ENCODE peak calls at places on chromosomes 3 and 15, in six cellular contexts. N, C, E, Q, K and W are unnamed samples.

GRCh38 chr3:35900079-35900478 is 260.8 kb downstream of the ARPP21 start:
- DNase-seq in N (no peak), C (no peak), E (no peak), Q (no peak), K (no peak), W (no peak)

GRCh38 chr3:64143399-64144130 is 81.7 kb downstream of the PRICKLE2 start:
- DNase-seq in N (peak), C (no peak), E (no peak), Q (no peak), K (no peak), W (no peak)

GRCh38 chr15:68364028-68364659 is 67.8 kb downstream of the ITGA11 start:
- DNase-seq in N (no peak), C (peak), E (no peak), Q (no peak), K (no peak), W (no peak)

GRCh38 chr3:99171815-99172214 is 270.3 kb upstream of the DCBLD2 start:
- DNase-seq in N (no peak), C (no peak), E (no peak), Q (no peak), K (no peak), W (no peak)

GRCh38 chr15:65212097-65212496 is 824 bp upstream of the CILP start:
- DNase-seq in N (no peak), C (no peak), E (peak), Q (no peak), K (no peak), W (no peak)

GRCh38 chr3:159764211-159765024 is 224.2 kb upstream of the IL12A start:
- DNase-seq in N (no peak), C (peak), E (peak), Q (peak), K (peak), W (peak)

GRCh38 chr15:27825023-27825422 is 274.1 kb downstream of the OCA2 start:
- DNase-seq in N (no peak), C (no peak), E (no peak), Q (no peak), K (no peak), W (no peak)

GRCh38 chr15:57861039-57861638 is 154.6 kb downstream of the POLR2M start:
- DNase-seq in N (no peak), C (peak), E (peak), Q (no peak), K (no peak), W (peak)

GRCh38 chr3:117671707-117672318 is 962.2 kb downstream of the TUSC7 start:
- DNase-seq in N (no peak), C (no peak), E (no peak), Q (no peak), K (no peak), W (no peak)
- TF ChIP-seq CTCF in N (no peak), C (no peak), E (no peak), Q (no peak), K (no peak), W (no peak)

GRCh38 chr3:189563841-189564563 is 67.2 kb upstream of the TP63 start:
- DNase-seq in N (peak), C (no peak), E (peak), Q (no peak), K (no peak), W (no peak)
- TF ChIP-seq CTCF in N (no peak), C (no peak), E (peak), Q (peak), K (no peak), W (no peak)

GRCh38 chr3:194985031-194985578 is 285.9 kb downstream of the XXYLT1 start:
- DNase-seq in N (no peak), C (peak), E (no peak), Q (peak), K (no peak), W (peak)
- TF ChIP-seq CTCF in N (peak), C (peak), E (no peak), Q (no peak), K (peak), W (peak)

GRCh38 chr3:13113346-13114335 is 40.4 kb upstream of the IQSEC1 start:
- DNase-seq in N (no peak), C (no peak), E (peak), Q (no peak), K (no peak), W (no peak)
- TF ChIP-seq CTCF in N (no peak), C (no peak), E (no peak), Q (no peak), K (no peak), W (no peak)

GRCh38 chr3:104397713-104398112 is 969.0 kb upstream of the ALCAM start:
- DNase-seq in N (no peak), C (no peak), E (no peak), Q (no peak), K (no peak), W (no peak)

GRCh38 chr3:104388624-104389023 is 978.1 kb upstream of the ALCAM start:
- DNase-seq in N (no peak), C (no peak), E (no peak), Q (no peak), K (no peak), W (no peak)

GRCh38 chr3:104396974-104397669 is 969.6 kb upstream of the ALCAM start:
- DNase-seq in N (no peak), C (no peak), E (no peak), Q (no peak), K (no peak), W (no peak)

GRCh38 chr3:104392327-104392726 is 974.4 kb upstream of the ALCAM start:
- DNase-seq in N (no peak), C (no peak), E (no peak), Q (no peak), K (no peak), W (no peak)
- TF ChIP-seq CTCF in N (no peak), C (no peak), E (no peak), Q (no peak), K (no peak), W (no peak)

GRCh38 chr3:127124135-127124534 is 68.8 kb upstream of the PRR23E start:
- DNase-seq in N (no peak), C (no peak), E (no peak), Q (no peak), K (no peak), W (no peak)
- TF ChIP-seq CTCF in N (peak), C (no peak), E (no peak), Q (no peak), K (no peak), W (no peak)